ENCODE peak calls at places on chromosome 3, in four cellular contexts. O, H, E and F are unnamed samples.

GRCh38 chr3:67617518-67617917 is 36.9 kb downstream of the SUCLG2 start:
- DNase-seq in H (no peak), O (no peak), E (no peak), F (no peak)

GRCh38 chr3:46713898-46714552 is 3.6 kb downstream of the PRSS50 start:
- DNase-seq in H (no peak), E (no peak), O (no peak), F (peak)

GRCh38 chr3:86738684-86739083 is 252.3 kb downstream of the VGLL3 start:
- DNase-seq in O (no peak), E (no peak), H (no peak), F (no peak)

GRCh38 chr3:142595581-142595950 is 627 bp upstream of the PLS1 start:
- DNase-seq in O (peak), E (no peak), H (peak), F (peak)

GRCh38 chr3:69848113-69848512 is 108.8 kb downstream of the MITF start:
- DNase-seq in H (no peak), E (no peak), O (no peak), F (no peak)

GRCh38 chr3:120145498-120146285 is 51.4 kb upstream of the GSK3B start:
- DNase-seq in O (peak), H (no peak), E (no peak), F (no peak)

GRCh38 chr3:127628788-127629456 is at the start of gene PODXL2:
- DNase-seq in E (peak), H (peak), O (peak), F (peak)

GRCh38 chr3:55723653-55724406 is 236.7 kb upstream of the WNT5A start:
- DNase-seq in O (no peak), H (no peak), E (no peak), F (no peak)

GRCh38 chr3:69458798-69459197 is 72.9 kb upstream of the FRMD4B start:
- DNase-seq in O (no peak), H (no peak), E (no peak), F (no peak)

GRCh38 chr3:155232605-155233004 is 60.9 kb downstream of the STRIT1 start:
- DNase-seq in H (peak), E (no peak), O (peak), F (peak)

GRCh38 chr3:13840456-13840855 is 39.4 kb downstream of the WNT7A start:
- DNase-seq in E (no peak), H (no peak), O (no peak), F (no peak)

GRCh38 chr3:158407844-158408517 is 163.0 kb upstream of the MLF1 start:
- DNase-seq in O (no peak), E (peak), H (no peak), F (no peak)

GRCh38 chr3:156957715-156958114 is 131.6 kb downstream of the LEKR1 start:
- DNase-seq in O (no peak), E (no peak), H (no peak), F (no peak)

GRCh38 chr3:138300657-138301056 is 29.0 kb downstream of the NME9 start:
- DNase-seq in O (peak), H (no peak), E (no peak), F (no peak)

GRCh38 chr3:127700406-127700805 is 27.7 kb downstream of the ABTB1 start:
- DNase-seq in E (no peak), H (no peak), O (no peak), F (no peak)

GRCh38 chr3:194554488-194555098 is 67.8 kb upstream of the ATP13A3 start:
- DNase-seq in H (no peak), O (no peak), E (no peak), F (peak)

GRCh38 chr3:38164136-38164965 is 986 bp upstream of the OXSR1 start:
- DNase-seq in H (no peak), O (no peak), E (no peak), F (peak)

GRCh38 chr3:72155391-72156064 is 370.6 kb upstream of the PROK2 start:
- DNase-seq in H (peak), E (no peak), O (peak), F (peak)

GRCh38 chr3:11583226-11583625 is 60.5 kb downstream of the VGLL4 start:
- DNase-seq in E (no peak), O (no peak), H (no peak), F (no peak)

GRCh38 chr3:4153771-4154170 is 149.4 kb upstream of the SETMAR start:
- DNase-seq in O (no peak), E (no peak), H (no peak), F (no peak)